ENCODE peak calls at places on chromosomes 3 and 15, in ten cellular contexts. E, J, X, Q, H, B, C, M, P and D are unnamed samples.

GRCh38 chr15:48447657-48448056 is 116.4 kb downstream of the DUT start:
- DNase-seq in E (peak), J (peak), X (no peak), Q (peak), H (peak), B (no peak), C (peak), M (no peak), P (no peak), D (no peak)

GRCh38 chr3:176971613-176972174 is 225.6 kb downstream of the TBL1XR1 start:
- DNase-seq in E (no peak), J (peak), X (no peak), Q (no peak), H (no peak), B (no peak), C (no peak), M (no peak), P (no peak), D (no peak)

GRCh38 chr3:87206070-87206469 is 21.0 kb upstream of the CHMP2B start:
- DNase-seq in E (peak), J (peak), X (no peak), Q (peak), H (peak), B (no peak), C (peak), M (no peak), P (peak), D (no peak)

GRCh38 chr15:52678036-52678467 is 1.1 kb downstream of the ATOSA start:
- DNase-seq in E (peak), J (peak), X (peak), Q (peak), H (peak), B (peak), C (peak), M (peak), P (no peak), D (peak)

GRCh38 chr15:33852570-33852969 is 115.7 kb upstream of the CHRM5 start:
- DNase-seq in E (peak), J (peak), X (no peak), Q (peak), H (peak), B (no peak), C (peak), M (no peak), P (no peak), D (no peak)

GRCh38 chr3:112074616-112075497 is 11.3 kb upstream of the C3orf52 start:
- DNase-seq in E (peak), J (peak), X (no peak), Q (peak), H (peak), B (no peak), C (peak), M (peak), P (peak), D (peak)

GRCh38 chr3:30836141-30836540 is 58.3 kb downstream of the GADL1 start:
- DNase-seq in E (no peak), J (no peak), X (no peak), Q (no peak), H (no peak), B (no peak), C (no peak), M (no peak), P (no peak), D (no peak)

GRCh38 chr3:134794950-134795775 is at the start of gene EPHB1:
- DNase-seq in E (peak), J (peak), X (peak), Q (peak), H (peak), B (no peak), C (peak), M (peak), P (peak), D (peak)

GRCh38 chr15:39874890-39875549 is 45.0 kb downstream of the GPR176 start:
- DNase-seq in E (no peak), J (no peak), X (no peak), Q (peak), H (peak), B (no peak), C (peak), M (peak), P (no peak), D (no peak)

GRCh38 chr15:35080226-35080625 is 4.9 kb downstream of the NANOGP8 start:
- DNase-seq in E (no peak), J (peak), X (no peak), Q (no peak), H (no peak), B (no peak), C (no peak), M (no peak), P (no peak), D (no peak)

GRCh38 chr3:33440328-33440577 is at the start of gene UBP1:
- DNase-seq in E (no peak), J (no peak), X (peak), Q (no peak), H (peak), B (no peak), C (no peak), M (no peak), P (no peak), D (no peak)

GRCh38 chr3:30639937-30640336 is 33.5 kb downstream of the TGFBR2 start:
- DNase-seq in E (no peak), J (no peak), X (no peak), Q (no peak), H (no peak), B (no peak), C (no peak), M (no peak), P (no peak), D (peak)

GRCh38 chr15:101017935-101018849 is 99.0 kb downstream of the LRRK1 start:
- DNase-seq in E (no peak), J (peak), X (no peak), Q (no peak), H (no peak), B (no peak), C (no peak), M (peak), P (peak), D (no peak)

GRCh38 chr3:127639173-127640030 is 10.4 kb downstream of the PODXL2 start:
- DNase-seq in E (no peak), J (peak), X (no peak), Q (peak), H (no peak), B (no peak), C (peak), M (no peak), P (no peak), D (no peak)

GRCh38 chr15:36844453-36845094 is 255.8 kb downstream of the MEIS2 start:
- DNase-seq in E (no peak), J (peak), X (no peak), Q (no peak), H (peak), B (no peak), C (no peak), M (no peak), P (no peak), D (no peak)

GRCh38 chr3:183699238-183699947 is 1.8 kb downstream of the YEATS2 start:
- DNase-seq in E (no peak), J (no peak), X (no peak), Q (peak), H (no peak), B (no peak), C (no peak), M (no peak), P (no peak), D (peak)

GRCh38 chr15:49383266-49383665 is 39.8 kb upstream of the FGF7 start:
- DNase-seq in E (peak), J (peak), X (no peak), Q (no peak), H (no peak), B (no peak), C (peak), M (no peak), P (no peak), D (no peak)

GRCh38 chr3:4297486-4297885 is 5.7 kb upstream of the SETMAR start:
- DNase-seq in E (no peak), J (no peak), X (no peak), Q (no peak), H (no peak), B (no peak), C (no peak), M (no peak), P (no peak), D (no peak)

GRCh38 chr3:179840985-179841384 is 188.1 kb downstream of the USP13 start:
- DNase-seq in E (peak), J (peak), X (no peak), Q (peak), H (peak), B (no peak), C (peak), M (no peak), P (no peak), D (no peak)
- TF ChIP-seq CTCF in E (no peak), J (no peak), X (no peak), Q (no peak), H (no peak), B (no peak), C (no peak), M (no peak), P (no peak), D (no peak)

GRCh38 chr15:47212222-47213010 is 504.9 kb upstream of the SEMA6D start:
- DNase-seq in E (no peak), J (no peak), X (no peak), Q (no peak), H (no peak), B (no peak), C (no peak), M (no peak), P (no peak), D (no peak)

DNA sequence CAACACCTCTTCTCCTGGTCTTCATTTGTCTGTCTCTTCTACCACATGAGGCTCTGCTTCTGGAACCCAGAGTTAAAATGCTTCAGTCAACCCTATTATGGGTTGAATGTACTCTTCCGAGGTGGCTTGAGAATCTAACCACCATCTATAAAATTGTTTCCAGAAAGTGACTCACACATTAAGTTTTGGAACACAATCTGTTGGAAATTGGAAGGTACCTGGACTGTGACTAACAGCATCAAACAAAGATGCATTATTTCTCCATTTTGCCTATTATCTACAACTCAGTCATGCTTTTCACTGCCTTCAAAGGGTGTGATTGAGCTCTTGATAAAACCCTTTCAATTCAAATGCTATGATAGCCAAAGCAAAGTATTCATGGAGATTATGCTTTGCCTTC is 499.0 kb upstream of the SEMA6D start:
- DNase-seq in E (no peak), J (no peak), X (no peak), Q (no peak), H (peak), B (no peak), C (peak), M (no peak), P (no peak), D (no peak)
- TF ChIP-seq CTCF in E (no peak), J (no peak), X (no peak), Q (no peak), H (no peak), B (no peak), C (no peak), M (no peak), P (no peak), D (no peak)

GRCh38 chr3:99071096-99071495 is 169.6 kb upstream of the DCBLD2 start:
- DNase-seq in E (no peak), J (no peak), X (no peak), Q (no peak), H (no peak), B (no peak), C (no peak), M (no peak), P (no peak), D (no peak)

GRCh38 chr3:99066863-99067262 is 165.4 kb upstream of the DCBLD2 start:
- DNase-seq in E (no peak), J (no peak), X (no peak), Q (no peak), H (no peak), B (no peak), C (no peak), M (no peak), P (no peak), D (no peak)
- TF ChIP-seq CTCF in E (no peak), J (no peak), X (no peak), Q (no peak), H (no peak), B (no peak), C (no peak), M (no peak), P (no peak), D (no peak)

DNA sequence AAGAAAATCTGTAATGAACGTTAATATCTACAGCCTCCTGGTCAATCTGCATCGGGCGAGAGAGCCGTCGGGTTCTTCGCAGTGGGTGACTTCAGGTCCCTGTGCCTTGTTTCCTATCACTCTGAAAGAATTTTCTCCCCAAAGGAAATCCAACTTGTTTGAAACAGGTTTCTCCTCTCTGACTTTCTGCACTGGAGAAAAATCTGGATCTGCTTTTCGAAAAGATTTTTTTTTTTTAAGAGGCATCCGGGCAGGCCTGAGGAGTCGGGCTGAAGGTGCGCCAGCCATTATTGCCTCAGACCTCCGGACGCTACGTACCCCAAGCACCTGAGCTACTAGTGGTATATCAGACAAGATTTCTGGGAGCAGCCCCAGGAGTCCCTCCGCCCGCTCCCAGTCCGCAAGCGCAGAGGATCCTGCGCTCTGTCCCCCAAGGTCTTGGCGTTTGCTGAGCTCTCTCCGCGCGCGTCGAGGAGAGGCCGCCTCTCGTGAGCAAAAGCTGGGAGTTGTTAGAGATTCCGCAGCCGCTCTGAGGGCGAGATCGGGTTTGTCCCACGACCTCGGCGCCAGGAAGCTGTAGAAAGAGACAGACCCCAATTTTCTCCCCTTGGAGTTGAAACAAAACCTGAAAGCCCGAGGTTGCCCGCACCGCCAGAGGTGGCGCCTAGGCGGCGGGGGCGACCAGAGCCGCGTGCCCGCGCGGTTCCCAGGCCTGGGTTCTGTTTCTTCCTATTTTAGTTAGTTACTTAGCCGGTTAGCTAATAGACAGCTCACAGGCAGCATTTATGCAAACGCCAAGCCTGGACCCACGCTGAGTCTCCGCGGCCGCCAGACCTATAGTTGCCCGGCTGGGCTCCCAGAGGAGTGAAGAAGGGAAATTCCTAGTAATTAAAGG is 72.4 kb upstream of the POLG start:
- DNase-seq in E (no peak), J (no peak), X (no peak), Q (no peak), H (no peak), B (no peak), C (no peak), M (no peak), P (no peak), D (no peak)
- TF ChIP-seq CTCF in E (no peak), J (no peak), X (no peak), Q (no peak), H (peak), B (no peak), C (peak), M (no peak), P (no peak), D (no peak)

GRCh38 chr3:23885210-23885609 is 31.6 kb downstream of the NKIRAS1 start:
- DNase-seq in E (no peak), J (no peak), X (no peak), Q (no peak), H (no peak), B (no peak), C (peak), M (no peak), P (no peak), D (no peak)

GRCh38 chr3:23886311-23886710 is 30.5 kb downstream of the NKIRAS1 start:
- DNase-seq in E (no peak), J (no peak), X (no peak), Q (no peak), H (no peak), B (no peak), C (no peak), M (no peak), P (no peak), D (no peak)

GRCh38 chr3:23880703-23881339 is 36.0 kb downstream of the NKIRAS1 start:
- DNase-seq in E (no peak), J (peak), X (no peak), Q (no peak), H (no peak), B (no peak), C (no peak), M (no peak), P (no peak), D (no peak)

GRCh38 chr3:23882487-23882918 is 34.3 kb downstream of the NKIRAS1 start:
- DNase-seq in E (no peak), J (no peak), X (no peak), Q (no peak), H (no peak), B (no peak), C (no peak), M (no peak), P (no peak), D (no peak)

GRCh38 chr3:23884481-23884880 is 32.3 kb downstream of the NKIRAS1 start:
- DNase-seq in E (no peak), J (no peak), X (no peak), Q (no peak), H (no peak), B (no peak), C (peak), M (no peak), P (no peak), D (no peak)
- TF ChIP-seq CTCF in E (peak), J (peak), X (no peak), Q (no peak), H (peak), B (no peak), C (peak), M (no peak), P (no peak), D (no peak)

GRCh38 chr3:149291178-149291577 is 42.3 kb downstream of the TM4SF18 start:
- DNase-seq in E (no peak), J (no peak), X (no peak), Q (no peak), H (no peak), B (no peak), C (no peak), M (no peak), P (no peak), D (peak)
- TF ChIP-seq CTCF in E (peak), J (peak), X (no peak), Q (peak), H (peak), B (peak), C (peak), M (no peak), P (peak), D (peak)